ENCODE peak calls at places on chromosomes 12 and 14, in six cellular contexts. F is Peyer's patch, D is stomach, L is testis, I is body of pancreas, W is A549. H is an unnamed sample.

GRCh38 chr12:58967551-58967950 is 47.2 kb upstream of the LRIG3 start:
- DNase-seq in F (no peak), D (no peak), L (no peak), I (no peak), W (no peak), H (no peak)

GRCh38 chr12:2535583-2536187 is 259.1 kb upstream of the FKBP4 start:
- DNase-seq in F (no peak), D (no peak), L (no peak), I (no peak), W (no peak), H (no peak)

GRCh38 chr12:4355843-4356327 is 23.6 kb downstream of the FGF23 start:
- DNase-seq in F (peak), D (no peak), L (peak), I (no peak), W (peak), H (peak)

GRCh38 chr12:95102916-95103671 is 29.7 kb upstream of the NR2C1 start:
- DNase-seq in F (no peak), D (no peak), L (no peak), I (no peak), W (peak), H (peak)

GRCh38 chr14:99730876-99731351 is 46.8 kb downstream of the CYP46A1 start:
- DNase-seq in F (peak), D (no peak), L (no peak), I (no peak), W (no peak), H (no peak)

GRCh38 chr14:69049675-69050074 is 70.6 kb upstream of the ACTN1 start:
- DNase-seq in F (no peak), D (no peak), L (peak), I (no peak), W (no peak), H (no peak)

GRCh38 chr12:120835304-120835612 is 68.9 kb downstream of the SPPL3 start:
- DNase-seq in F (no peak), D (no peak), L (no peak), I (no peak), W (no peak), H (no peak)

GRCh38 chr12:101670007-101670671 is 27.3 kb upstream of the CHPT1 start:
- DNase-seq in F (no peak), D (no peak), L (peak), I (peak), W (peak), H (peak)

GRCh38 chr12:27081668-27082091 is 698 bp downstream of the C12orf71 start:
- DNase-seq in F (no peak), D (no peak), L (no peak), I (no peak), W (peak), H (no peak)

GRCh38 chr12:88693837-88694445 is 113.7 kb upstream of the KITLG start:
- DNase-seq in F (no peak), D (no peak), L (no peak), I (no peak), W (no peak), H (no peak)

GRCh38 chr12:69502342-69503081 is 32.3 kb downstream of the FRS2 start:
- DNase-seq in F (no peak), D (no peak), L (no peak), I (no peak), W (peak), H (no peak)

GRCh38 chr12:121787063-121787774 is 6.3 kb downstream of the RHOF start:
- DNase-seq in F (no peak), D (peak), L (no peak), I (no peak), W (peak), H (peak)

GRCh38 chr14:91573894-91574837 is 64.1 kb upstream of the PPP4R3A start:
- DNase-seq in F (peak), D (peak), L (peak), I (peak), W (peak), H (peak)

GRCh38 chr14:54088271-54088670 is 131.6 kb upstream of the BMP4 start:
- DNase-seq in F (no peak), D (no peak), L (no peak), I (no peak), W (no peak), H (no peak)

GRCh38 chr12:51884676-51885229 is 3.1 kb upstream of the ANKRD33 start:
- DNase-seq in F (peak), D (no peak), L (no peak), I (no peak), W (peak), H (no peak)

GRCh38 chr12:113296557-113297213 is 38.2 kb downstream of the SLC8B1 start:
- DNase-seq in F (no peak), D (no peak), L (no peak), I (no peak), W (no peak), H (no peak)

GRCh38 chr14:88468396-88468795 is 82.9 kb downstream of the SPATA7 start:
- DNase-seq in F (no peak), D (no peak), L (no peak), I (no peak), W (no peak), H (no peak)

GRCh38 chr12:78865297-78865955 is 852 bp downstream of the SYT1 start:
- DNase-seq in F (no peak), D (no peak), L (no peak), I (no peak), W (no peak), H (no peak)

GRCh38 chr12:6700646-6701051 is at the start of gene PIANP:
- DNase-seq in F (peak), D (peak), L (peak), I (peak), W (no peak), H (peak)

GRCh38 chr14:102952276-102952675 is 29.8 kb downstream of the AMN start:
- DNase-seq in F (no peak), D (no peak), L (no peak), I (no peak), W (no peak), H (no peak)

GRCh38 chr14:88363624-88364023 is 21.8 kb upstream of the SPATA7 start:
- DNase-seq in F (no peak), D (no peak), L (no peak), I (no peak), W (no peak), H (no peak)

GRCh38 chr12:73678335-73678734 is 859.3 kb upstream of the ATXN7L3B start:
- DNase-seq in F (no peak), D (no peak), L (no peak), I (no peak), W (no peak), H (no peak)

GRCh38 chr12:89693639-89694202 is 14.9 kb downstream of the ATP2B1 start:
- DNase-seq in F (no peak), D (no peak), L (no peak), I (no peak), W (no peak), H (no peak)

GRCh38 chr12:89893972-89894706 is 185.5 kb upstream of the ATP2B1 start:
- DNase-seq in F (no peak), D (no peak), L (no peak), I (no peak), W (peak), H (no peak)

GRCh38 chr12:71041481-71041880 is 116.3 kb downstream of the TSPAN8 start:
- DNase-seq in F (no peak), D (no peak), L (no peak), I (no peak), W (no peak), H (peak)

GRCh38 chr14:69812725-69813124 is 15.7 kb upstream of the SLC10A1 start:
- DNase-seq in F (no peak), D (no peak), L (no peak), I (no peak), W (peak), H (peak)

GRCh38 chr14:61140872-61141271 is 140.3 kb downstream of the TMEM30B start:
- DNase-seq in F (no peak), D (no peak), L (no peak), I (no peak), W (no peak), H (no peak)

GRCh38 chr12:44227601-44228000 is 391.7 kb downstream of the TMEM117 start:
- DNase-seq in F (no peak), D (no peak), L (no peak), I (no peak), W (no peak), H (no peak)

GRCh38 chr12:20404576-20405346 is 36.4 kb downstream of the PDE3A start:
- DNase-seq in F (no peak), D (peak), L (peak), I (peak), W (peak), H (peak)

GRCh38 chr12:71865166-71865713 is 25.7 kb downstream of the TBC1D15 start:
- DNase-seq in F (no peak), D (no peak), L (no peak), I (no peak), W (peak), H (no peak)

GRCh38 chr12:22287776-22288621 is 46.5 kb downstream of the ST8SIA1 start:
- DNase-seq in F (no peak), D (no peak), L (no peak), I (no peak), W (no peak), H (no peak)

GRCh38 chr14:52879958-52880357 is 70.9 kb downstream of the FERMT2 start:
- DNase-seq in F (no peak), D (no peak), L (no peak), I (no peak), W (no peak), H (no peak)

GRCh38 chr14:74548881-74549280 is 55.3 kb downstream of the ISCA2 start:
- DNase-seq in F (no peak), D (peak), L (no peak), I (no peak), W (no peak), H (no peak)

GRCh38 chr12:15705606-15706005 is 83.6 kb downstream of the EPS8 start:
- DNase-seq in F (no peak), D (no peak), L (no peak), I (no peak), W (no peak), H (no peak)

GRCh38 chr12:223751-224240 is 9.8 kb upstream of the SLC6A12 start:
- DNase-seq in F (no peak), D (no peak), L (no peak), I (no peak), W (no peak), H (no peak)

GRCh38 chr12:55931780-55932545 is 1.0 kb downstream of the DGKA start:
- DNase-seq in F (peak), D (peak), L (peak), I (peak), W (no peak), H (peak)

GRCh38 chr14:52007637-52008036 is 18.3 kb downstream of the RTRAF start:
- DNase-seq in F (no peak), D (no peak), L (no peak), I (no peak), W (no peak), H (no peak)

GRCh38 chr12:116559080-116559329 is 176 bp upstream of the MAP1LC3B2 start:
- DNase-seq in F (no peak), D (no peak), L (no peak), I (no peak), W (no peak), H (no peak)

DNA sequence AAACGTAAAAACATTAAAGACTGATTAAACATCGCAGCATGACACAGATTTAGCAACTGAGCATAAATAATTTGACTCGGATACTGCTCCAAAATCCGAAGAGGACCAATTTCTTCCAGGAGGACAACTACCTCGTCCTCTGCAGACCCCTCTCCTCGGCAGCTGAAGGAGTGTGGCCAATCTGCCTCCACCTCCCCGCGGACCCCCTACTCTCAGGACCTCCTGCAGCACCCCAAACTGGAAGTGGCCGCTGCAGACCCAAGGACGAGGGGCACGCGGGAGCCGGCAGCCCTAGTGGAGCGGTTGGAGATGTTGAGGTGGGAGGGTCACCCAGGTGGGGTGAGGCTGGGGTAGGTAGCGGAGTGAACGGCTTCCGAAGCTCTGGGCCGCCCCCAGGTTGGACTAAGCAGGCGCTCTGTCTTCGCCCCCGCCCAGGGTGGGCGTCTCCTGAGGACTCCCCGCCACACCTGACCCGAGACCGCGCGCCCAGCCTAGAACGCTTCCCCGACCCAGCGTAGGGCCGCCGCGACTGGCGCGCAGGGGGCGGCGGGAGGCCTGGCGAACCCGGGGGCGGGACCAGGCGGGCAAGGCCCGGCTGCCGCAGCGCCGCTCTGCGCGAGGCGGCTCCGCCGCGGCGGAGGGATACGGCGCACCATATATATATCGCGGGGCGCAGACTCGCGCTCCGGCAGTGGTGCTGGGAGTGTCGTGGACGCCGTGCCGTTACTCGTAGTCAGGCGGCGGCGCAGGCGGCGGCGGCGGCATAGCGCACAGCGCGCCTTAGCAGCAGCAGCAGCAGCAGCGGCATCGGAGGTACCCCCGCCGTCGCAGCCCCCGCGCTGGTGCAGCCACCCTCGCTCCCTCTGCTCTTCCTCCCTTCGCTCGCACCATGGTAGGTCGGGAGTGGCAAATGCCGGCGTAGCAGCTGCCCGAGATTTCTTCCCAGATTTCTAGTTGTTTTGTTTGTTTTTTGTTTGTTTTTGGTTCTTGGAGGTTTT is at the start of gene CALM1:
- DNase-seq in F (peak), D (peak), L (peak), I (peak), W (peak), H (peak)
- TF ChIP-seq POLR2A in F (peak), D (no peak), L (peak), I (peak), W (peak), H (peak)

GRCh38 chr12:92076106-92076505 is 69.5 kb downstream of the BTG1 start:
- DNase-seq in F (no peak), D (no peak), L (no peak), I (no peak), W (no peak), H (no peak)

GRCh38 chr12:92080390-92081285 is 65.0 kb downstream of the BTG1 start:
- DNase-seq in F (no peak), D (no peak), L (no peak), I (no peak), W (peak), H (no peak)

GRCh38 chr12:92079054-92079385 is 66.6 kb downstream of the BTG1 start:
- DNase-seq in F (no peak), D (no peak), L (no peak), I (no peak), W (no peak), H (no peak)

GRCh38 chr12:92077530-92077929 is 68.1 kb downstream of the BTG1 start:
- DNase-seq in F (no peak), D (no peak), L (no peak), I (no peak), W (no peak), H (no peak)

GRCh38 chr12:92078167-92079053 is 67.2 kb downstream of the BTG1 start:
- DNase-seq in F (no peak), D (no peak), L (peak), I (no peak), W (peak), H (peak)
- H3K27ac ChIP-seq in F (no peak), D (no peak), L (peak), I (no peak), W (peak), H (peak)

DNA sequence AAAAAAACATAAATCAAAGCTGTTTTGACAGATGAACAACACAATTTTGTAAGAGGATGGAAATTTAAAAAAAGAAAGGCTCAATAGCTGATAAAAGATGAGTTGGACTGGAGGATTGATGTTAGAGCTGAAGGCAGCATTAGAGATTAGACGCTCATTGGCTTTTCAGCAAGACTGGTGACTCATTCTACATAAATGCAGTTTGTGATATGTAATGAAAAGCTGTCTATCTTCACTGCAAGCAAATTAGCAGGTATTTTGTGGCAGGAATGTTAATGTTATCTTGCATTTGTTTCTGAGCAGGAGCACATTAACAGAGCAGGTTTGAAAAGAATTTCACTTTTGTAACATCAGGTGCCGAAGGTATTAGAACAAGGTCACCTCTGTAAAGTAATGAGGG is 442.7 kb upstream of the NOVA1 start:
- DNase-seq in F (no peak), D (no peak), L (no peak), I (no peak), W (no peak), H (no peak)
- TF ChIP-seq POLR2A in F (no peak), D (no peak), L (no peak), I (no peak), W (no peak), H (no peak)

GRCh38 chr12:92028039-92028709 is 117.5 kb downstream of the BTG1 start:
- DNase-seq in F (no peak), D (no peak), L (no peak), I (no peak), W (no peak), H (no peak)

GRCh38 chr12:92029902-92030586 is 115.6 kb downstream of the BTG1 start:
- DNase-seq in F (no peak), D (no peak), L (no peak), I (no peak), W (no peak), H (no peak)

GRCh38 chr12:92030618-92031017 is 115.0 kb downstream of the BTG1 start:
- DNase-seq in F (no peak), D (peak), L (peak), I (peak), W (no peak), H (peak)

GRCh38 chr12:92027243-92027642 is 118.4 kb downstream of the BTG1 start:
- DNase-seq in F (no peak), D (no peak), L (no peak), I (no peak), W (no peak), H (no peak)

DNA sequence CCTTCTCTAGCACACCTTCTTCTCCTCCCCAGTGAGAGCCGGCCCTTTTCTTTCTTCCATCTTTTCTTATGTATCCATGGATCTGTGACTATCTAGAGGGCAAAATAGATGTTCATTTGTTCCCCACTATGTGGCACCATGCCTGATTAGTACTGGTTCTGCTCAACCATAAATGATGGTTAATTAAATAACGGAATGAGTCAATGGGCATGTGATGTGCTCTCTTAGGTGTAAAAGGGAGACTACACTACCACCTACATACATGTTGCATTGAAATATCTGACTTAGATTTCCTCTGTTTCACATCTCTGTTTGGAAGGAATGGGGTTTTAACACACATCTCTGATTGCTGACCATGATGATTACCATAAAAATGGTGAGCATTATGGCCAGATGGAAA is 116.5 kb downstream of the BTG1 start:
- DNase-seq in F (no peak), D (no peak), L (no peak), I (no peak), W (no peak), H (no peak)
- H3K27ac ChIP-seq in F (peak), D (peak), L (peak), I (no peak), W (peak), H (peak)

GRCh38 chr14:75649773-75650172 is 10.9 kb downstream of the ERG28 start:
- DNase-seq in F (no peak), D (no peak), L (no peak), I (no peak), W (no peak), H (no peak)

GRCh38 chr14:75647650-75648049 is 13.0 kb downstream of the ERG28 start:
- DNase-seq in F (no peak), D (no peak), L (no peak), I (no peak), W (no peak), H (no peak)

GRCh38 chr14:75649337-75649736 is 11.3 kb downstream of the ERG28 start:
- DNase-seq in F (no peak), D (no peak), L (no peak), I (no peak), W (no peak), H (no peak)

GRCh38 chr14:75648066-75648838 is 12.4 kb downstream of the ERG28 start:
- DNase-seq in F (no peak), D (peak), L (peak), I (peak), W (peak), H (no peak)

DNA sequence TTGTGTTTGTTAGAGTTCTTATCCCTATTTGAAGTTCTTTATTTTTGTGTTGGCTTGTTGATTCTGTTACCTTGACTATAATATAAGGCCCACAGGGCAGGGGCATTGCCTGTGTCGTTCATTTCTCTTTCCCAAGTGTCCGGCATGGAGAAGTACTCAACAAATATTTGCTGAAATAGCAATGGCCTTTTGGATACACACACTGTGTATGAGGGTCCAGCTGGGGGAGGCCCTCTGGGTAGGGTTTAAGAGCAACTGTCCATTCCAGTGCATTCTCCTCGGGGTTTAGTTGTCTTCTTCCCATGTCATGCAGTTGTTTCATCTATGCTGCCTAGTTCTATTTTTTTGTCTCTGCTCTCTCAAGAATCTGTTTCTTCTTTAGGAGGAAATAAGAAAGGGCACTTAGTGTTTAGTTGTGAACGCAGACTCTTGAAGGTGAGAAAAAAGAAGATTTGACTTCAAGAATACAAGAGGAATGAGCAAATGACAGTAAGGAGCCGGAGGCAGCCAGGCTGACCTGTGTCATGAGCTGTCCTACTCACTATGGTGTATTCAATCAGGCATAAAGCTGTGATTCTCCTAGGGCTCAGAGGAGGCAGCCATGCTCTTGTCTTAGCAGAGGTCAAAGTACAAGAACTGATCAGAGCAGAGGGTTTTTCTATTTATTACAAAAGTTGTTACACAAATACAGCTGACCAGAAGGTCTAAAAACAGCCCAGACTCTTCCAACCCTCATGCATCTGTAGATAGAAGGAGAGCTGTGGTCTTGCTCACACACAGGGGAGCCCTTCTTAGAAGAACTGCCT is 10.2 kb downstream of the ERG28 start:
- DNase-seq in F (no peak), D (no peak), L (no peak), I (no peak), W (no peak), H (no peak)
- TF ChIP-seq POLR2A in F (no peak), D (no peak), L (no peak), I (no peak), W (no peak), H (no peak)

GRCh38 chr14:94100847-94101246 is 9.7 kb upstream of the IFI27 start:
- DNase-seq in F (no peak), D (no peak), L (no peak), I (peak), W (peak), H (no peak)
- H3K27ac ChIP-seq in F (no peak), D (no peak), L (no peak), I (no peak), W (no peak), H (no peak)

H was measured in transverse colon.